ENCODE peak calls at places on chromosomes 5 and 9, in four cellular contexts. R, O, B and V are unnamed samples.

GRCh38 chr5:35345222-35345621 is 114.9 kb upstream of the PRLR start:
- DNase-seq in R (no peak), O (no peak), B (no peak), V (no peak)

GRCh38 chr5:119347996-119348395 is 7.8 kb upstream of the TNFAIP8 start:
- DNase-seq in R (no peak), O (no peak), B (no peak), V (no peak)

GRCh38 chr5:109690456-109691247 is 925 bp downstream of the MAN2A1 start:
- DNase-seq in R (peak), O (peak), B (peak), V (no peak)

GRCh38 chr9:105359899-105360298 is 87.9 kb upstream of the FSD1L start:
- DNase-seq in R (no peak), O (no peak), B (no peak), V (no peak)

GRCh38 chr5:14172149-14172795 is 29.1 kb downstream of the TRIO start:
- DNase-seq in R (no peak), O (no peak), B (no peak), V (no peak)

GRCh38 chr9:134061019-134061687 is 6.7 kb downstream of the BRD3 start:
- DNase-seq in R (no peak), O (no peak), B (no peak), V (no peak)

GRCh38 chr5:174387448-174387847 is 336.9 kb upstream of the MSX2 start:
- DNase-seq in R (no peak), O (no peak), B (no peak), V (no peak)

GRCh38 chr5:10235350-10235749 is 14.3 kb downstream of the ATPSCKMT start:
- DNase-seq in R (no peak), O (no peak), B (no peak), V (no peak)

GRCh38 chr9:90034071-90034470 is 429.3 kb downstream of the GADD45G start:
- DNase-seq in R (no peak), O (no peak), B (no peak), V (no peak)

GRCh38 chr5:66897355-66897754 is 299.2 kb downstream of the CD180 start:
- DNase-seq in R (no peak), O (no peak), B (no peak), V (no peak)

GRCh38 chr5:112186401-112186990 is 232.6 kb downstream of the EPB41L4A start:
- DNase-seq in R (no peak), O (no peak), B (no peak), V (no peak)

GRCh38 chr5:96288845-96289185 is 144.2 kb downstream of the PCSK1 start:
- DNase-seq in R (no peak), O (no peak), B (no peak), V (no peak)

GRCh38 chr5:40332945-40333344 is 346.8 kb upstream of the PTGER4 start:
- DNase-seq in R (no peak), O (no peak), B (no peak), V (no peak)

GRCh38 chr5:8500426-8500825 is 631.5 kb downstream of the MTRR start:
- DNase-seq in R (no peak), O (peak), B (no peak), V (no peak)

GRCh38 chr5:109823597-109823996 is 133.9 kb downstream of the MAN2A1 start:
- DNase-seq in R (no peak), O (no peak), B (no peak), V (no peak)

GRCh38 chr5:172713113-172713808 is 57.7 kb downstream of the DUSP1 start:
- DNase-seq in R (peak), O (no peak), B (peak), V (no peak)

DNA sequence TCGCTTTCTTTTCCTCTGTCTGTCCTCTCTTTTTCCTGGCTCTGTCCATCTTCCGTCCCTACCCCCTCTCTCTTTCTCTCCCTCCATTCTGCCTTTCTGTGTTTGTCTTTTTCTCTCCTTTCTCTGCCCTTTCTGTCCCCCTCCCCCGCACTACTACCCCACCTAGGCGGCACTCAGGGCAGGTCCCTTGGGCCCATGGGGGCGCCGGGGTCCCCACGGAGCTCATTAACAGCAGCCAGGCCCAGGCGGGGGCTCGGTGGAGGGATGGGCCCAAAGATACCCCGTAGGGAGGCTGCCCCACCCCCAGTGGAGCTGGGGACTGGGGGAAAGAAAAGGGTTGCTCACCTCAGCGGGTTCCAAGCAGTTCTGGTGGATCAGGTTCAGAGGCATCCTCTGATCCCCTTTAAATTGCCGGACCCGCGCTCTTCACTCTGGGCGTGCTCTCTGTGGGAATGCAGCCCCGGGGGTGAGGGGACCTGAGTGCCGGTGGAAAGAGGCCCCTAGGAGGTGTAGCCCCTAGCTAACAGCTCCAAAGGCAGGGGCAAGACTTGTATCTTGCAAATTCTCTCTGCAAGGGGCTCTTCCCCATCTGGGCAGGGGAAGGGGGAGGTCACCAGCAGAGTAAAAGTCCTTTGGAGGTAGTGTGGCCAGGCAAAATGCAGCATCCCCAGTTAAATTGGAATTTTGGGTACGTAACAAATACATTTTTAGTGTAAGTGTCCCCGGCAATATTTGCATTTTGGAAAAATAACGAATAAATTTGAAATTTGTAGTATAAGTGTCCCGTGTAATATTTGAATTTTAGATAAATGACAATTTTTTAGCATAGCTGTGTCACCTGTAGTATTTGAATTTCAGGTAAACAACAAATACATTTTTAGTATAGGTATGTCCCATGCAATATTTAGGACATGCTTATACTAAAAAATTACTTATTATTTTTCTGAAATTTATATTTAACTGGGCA is 7.4 kb downstream of the LHX2 start:
- DNase-seq in R (no peak), O (peak), B (no peak), V (no peak)
- H3K4me3 ChIP-seq in R (peak), O (peak), B (peak), V (no peak)

GRCh38 chr5:158979749-158980521 is 119.8 kb downstream of the EBF1 start:
- DNase-seq in R (peak), O (peak), B (peak), V (no peak)
- H3K4me3 ChIP-seq in R (peak), O (peak), B (peak), V (peak)

DNA sequence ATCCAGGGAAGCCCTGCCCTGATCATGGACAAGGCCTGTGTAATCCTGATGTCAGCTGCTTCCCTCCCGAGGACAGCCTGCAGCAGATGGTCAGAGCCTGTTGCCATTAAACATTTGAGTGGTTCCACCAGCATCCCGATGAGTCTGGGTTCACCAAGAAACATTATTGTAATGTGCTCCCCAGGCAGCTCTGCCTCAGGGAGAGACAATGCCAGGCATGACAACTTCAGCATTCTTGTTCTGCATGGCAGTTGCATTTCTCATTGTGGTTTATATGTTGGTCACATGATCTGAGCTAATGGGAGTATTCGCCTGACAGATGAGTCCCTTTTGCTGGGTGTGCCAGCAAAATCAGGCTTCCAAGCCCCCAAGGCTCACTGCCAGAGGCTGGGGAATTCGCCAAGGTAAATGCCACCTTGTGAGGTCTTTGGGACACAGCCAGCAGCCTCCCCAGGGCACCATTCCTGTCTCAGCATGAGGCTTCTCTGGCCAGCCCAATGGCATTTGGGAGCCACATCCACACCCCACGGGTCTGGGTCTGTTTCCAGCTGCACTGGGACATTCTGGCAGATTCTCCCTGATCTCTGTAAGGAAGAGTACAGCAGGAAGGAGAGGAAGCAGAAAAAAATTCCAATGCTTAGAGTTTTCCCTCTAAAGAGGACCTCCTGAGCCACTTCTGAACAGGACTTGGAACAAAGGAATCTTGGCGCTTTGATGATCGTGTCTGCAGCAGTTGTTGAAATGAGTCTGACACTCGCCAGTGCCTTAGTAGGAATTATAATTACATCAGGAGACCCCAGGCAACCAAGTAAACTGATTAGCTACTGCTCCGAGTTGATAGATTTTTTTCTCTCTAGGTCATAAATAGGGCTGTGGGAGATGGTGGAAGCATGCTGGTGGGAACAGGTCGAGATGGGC is 18.6 kb downstream of the KCNIP1 start:
- DNase-seq in R (no peak), O (no peak), B (no peak), V (peak)
- H3K4me3 ChIP-seq in R (no peak), O (no peak), B (no peak), V (peak)

DNA sequence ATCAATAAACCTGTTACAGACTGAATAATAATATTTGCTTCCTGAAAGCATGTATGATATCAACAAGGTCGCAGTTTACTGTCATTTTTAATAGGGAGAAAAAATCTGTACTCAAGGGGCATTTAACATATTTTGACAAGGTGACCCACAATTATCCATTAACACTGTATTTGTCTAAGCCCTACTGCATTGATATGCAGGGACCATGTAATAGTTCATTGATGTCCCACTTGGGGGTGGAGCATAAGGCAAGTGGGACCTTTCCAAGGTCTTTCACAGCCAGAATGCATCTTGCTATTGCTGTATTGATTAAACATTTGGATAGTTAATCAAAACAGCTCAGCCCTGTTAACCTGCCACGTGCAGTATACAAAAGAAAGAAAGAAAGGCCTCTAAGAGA is 502.0 kb downstream of the NR2F1-AS1 start:
- DNase-seq in R (no peak), O (no peak), B (no peak), V (no peak)
- H3K4me3 ChIP-seq in R (no peak), O (peak), B (no peak), V (no peak)

DNA sequence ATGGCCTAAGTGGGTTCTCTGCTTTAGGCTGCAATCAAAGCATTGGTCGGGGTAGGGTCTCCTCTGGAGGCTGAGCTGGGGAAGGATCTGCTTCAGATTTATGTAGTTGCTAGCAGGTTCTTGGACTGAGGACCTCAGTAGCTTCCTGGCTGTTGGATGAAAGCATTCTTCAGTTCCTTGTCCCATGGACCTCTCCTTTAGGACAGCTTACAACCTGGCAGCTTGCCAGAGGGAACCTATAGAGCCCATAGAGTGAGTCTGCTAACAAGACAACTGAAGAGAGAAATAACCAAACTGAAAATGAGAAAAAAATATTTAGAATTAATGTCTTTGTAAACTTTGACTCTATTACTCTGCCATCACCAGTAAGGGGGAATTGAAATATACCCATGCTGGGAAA is 12.4 kb downstream of the MRPS30 start:
- DNase-seq in R (no peak), O (no peak), B (no peak), V (no peak)
- H3K4me3 ChIP-seq in R (no peak), O (no peak), B (no peak), V (no peak)

GRCh38 chr9:12775373-12775962 is 648 bp downstream of the LURAP1L start:
- DNase-seq in R (peak), O (no peak), B (no peak), V (no peak)
- H3K4me3 ChIP-seq in R (peak), O (peak), B (peak), V (peak)

GRCh38 chr9:113919825-113920224 is 43.7 kb downstream of the ZNF618 start:
- DNase-seq in R (no peak), O (no peak), B (no peak), V (no peak)

GRCh38 chr9:113919422-113919821 is 43.3 kb downstream of the ZNF618 start:
- DNase-seq in R (no peak), O (no peak), B (peak), V (no peak)

GRCh38 chr9:113922160-113922559 is 46.1 kb downstream of the ZNF618 start:
- DNase-seq in R (no peak), O (no peak), B (no peak), V (no peak)

GRCh38 chr9:113921366-113921765 is 45.3 kb downstream of the ZNF618 start:
- DNase-seq in R (no peak), O (no peak), B (no peak), V (no peak)

DNA sequence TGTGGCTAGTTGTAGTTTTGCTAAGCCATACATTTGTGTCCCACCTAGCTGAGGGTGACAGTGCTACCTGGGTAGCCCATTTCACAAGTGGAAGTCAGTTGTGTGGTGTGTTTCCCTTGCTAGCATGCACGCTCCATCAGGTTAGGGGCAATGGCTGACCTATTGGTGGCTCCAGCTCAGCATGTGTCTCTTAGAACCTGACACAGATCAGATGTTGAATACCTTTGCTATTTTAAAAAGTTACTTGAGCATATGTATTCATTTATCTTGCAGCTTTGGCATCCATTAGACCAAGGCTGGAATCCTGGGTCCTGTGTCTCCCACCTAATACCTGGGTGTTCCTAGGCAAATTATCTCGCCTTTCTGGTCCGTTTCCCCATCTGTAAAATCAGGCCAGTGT is 44.8 kb downstream of the ZNF618 start:
- DNase-seq in R (no peak), O (no peak), B (no peak), V (no peak)
- H3K4me3 ChIP-seq in R (no peak), O (no peak), B (no peak), V (no peak)

GRCh38 chr9:93954436-93955355 is at the start of gene BARX1:
- DNase-seq in R (no peak), O (no peak), B (no peak), V (no peak)

GRCh38 chr9:93958121-93958874 is 3.1 kb upstream of the BARX1 start:
- DNase-seq in R (no peak), O (no peak), B (no peak), V (no peak)

GRCh38 chr9:93955356-93956182 is 414 bp upstream of the BARX1 start:
- DNase-seq in R (no peak), O (no peak), B (no peak), V (no peak)

GRCh38 chr9:93953492-93954435 is 1.4 kb downstream of the BARX1 start:
- DNase-seq in R (no peak), O (no peak), B (no peak), V (no peak)

GRCh38 chr9:93956183-93956784 is 1.1 kb upstream of the BARX1 start:
- DNase-seq in R (no peak), O (no peak), B (no peak), V (no peak)
- H3K4me3 ChIP-seq in R (peak), O (no peak), B (peak), V (no peak)

DNA sequence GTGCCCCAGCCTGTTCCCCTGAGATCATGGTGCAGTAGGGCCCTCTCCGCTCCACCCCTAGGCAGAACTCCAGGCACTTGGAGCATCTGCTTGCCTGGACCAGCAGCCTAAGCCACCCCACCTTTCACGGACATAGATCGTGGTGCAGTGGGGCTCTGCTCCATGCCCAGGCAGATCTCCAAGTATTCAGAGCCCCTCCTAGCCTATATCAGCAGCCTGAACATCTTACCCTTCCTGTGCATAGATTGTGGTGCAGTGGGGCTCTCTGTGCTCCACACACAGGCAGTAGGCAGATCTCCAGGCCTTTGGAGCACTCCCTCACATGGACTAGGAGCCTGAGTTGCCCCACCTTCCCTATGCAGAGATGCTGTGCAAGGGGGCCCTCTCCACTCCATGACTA is 103.0 kb downstream of the GLIS3 start:
- DNase-seq in R (no peak), O (no peak), B (no peak), V (no peak)
- H3K4me3 ChIP-seq in R (no peak), O (no peak), B (no peak), V (no peak)